ENCODE peak calls at places on chromosomes 4 and X, in eight cellular contexts. T is effector memory CD8-positive, alpha-beta T cell; O is body of pancreas; P is HEK293T; X is GM23248; G is GF-D8; R is NCI-H510A treated with DMSO at 0.1 percent for 48 hours; B is naive B cell. K is an unnamed sample.

GRCh38 chr4:110197421-110198398 is 705 bp downstream of the ELOVL6 start:
- DNase-seq in T (peak; percentile 28), B (peak; percentile 20), G (peak; percentile 39), P (peak; percentile 32), O (peak; percentile 18), X (peak; percentile 65), R (peak; percentile 79), K (peak; percentile 54)

GRCh38 chrX:74118503-74118902 is 185.5 kb upstream of the ZCCHC13 start:
- DNase-seq in P (no peak), X (peak; percentile 6), G (no peak), B (no peak), R (no peak), O (no peak), T (no peak), K (no peak)

GRCh38 chr4:78432896-78433295 is 118.7 kb upstream of the ANXA3 start:
- DNase-seq in X (peak; percentile 80), B (no peak), O (no peak), R (no peak), P (no peak), T (no peak), G (no peak), K (no peak)

GRCh38 chrX:71541546-71542022 is 8.7 kb downstream of the OGT start:
- DNase-seq in T (no peak), P (no peak), B (no peak), R (no peak), G (peak; percentile 17), O (no peak), X (peak; percentile 85), K (peak; percentile 9)

GRCh38 chrX:84046403-84046984 is 141.5 kb downstream of the RPS6KA6 start:
- DNase-seq in X (peak; percentile 43), O (peak; percentile 23), P (peak; percentile 33), R (peak; percentile 64), B (peak; percentile 0), G (no peak), T (no peak), K (peak; percentile 16)

GRCh38 chrX:153494541-153495361 is at the start of gene BGN:
- DNase-seq in T (no peak), O (no peak), B (no peak), G (no peak), P (peak; percentile 36), X (peak; percentile 71), R (no peak), K (no peak)

GRCh38 chr4:2246384-2247127 is 4.6 kb upstream of the HAUS3 start:
- DNase-seq in R (no peak), B (no peak), O (peak; percentile 11), X (no peak), P (no peak), T (no peak), G (no peak), K (peak; percentile 5)

GRCh38 chr4:3291411-3291968 is 1.3 kb upstream of the RGS12 start:
- DNase-seq in B (no peak), P (no peak), O (peak; percentile 62), X (no peak), R (no peak), T (no peak), G (no peak), K (no peak)

K was measured in GM10248.